ENCODE peak calls at places on chromosomes 1 and 21, in ten cellular contexts. J is NCI-H2081 treated with DMSO at 0.1 percent for 48 hours; I is psoas muscle; T is renal cortical epithelial cell; Y is suprapubic skin; G is GF-D8; Q is stimulated activated CD4-positive, alpha-beta T cell treated with anti-CD3 and anti-CD28 coated beads, Interleukin-4, amount 100 ng/mL, for 1 hour; X is CD8-positive, alpha-beta T cell; K is activated CD4-positive, alpha-beta T cell treated with anti-CD3 and anti-CD28 coated beads, Interleukin-2, amount 50 U/mL, for 48 hours; B is stimulated activated CD8-positive, alpha-beta memory T cell treated with anti-CD3 and anti-CD28 coated beads, Interleukin-7, amount 100 ng/mL, for 1 hour. W is an unnamed sample.

GRCh38 chr1:206469411-206469932 is 804 bp upstream of the IKBKE start:
- DNase-seq in J (no peak), X (no peak), Q (peak), K (peak), Y (no peak), T (peak), G (no peak), B (no peak), I (no peak), W (no peak)

GRCh38 chr1:154838988-154839387 is 31.1 kb downstream of the KCNN3 start:
- DNase-seq in K (no peak), Q (no peak), G (no peak), B (no peak), Y (no peak), I (no peak), X (no peak), J (no peak), T (no peak), W (no peak)

GRCh38 chr1:109782514-109782913 is 18.8 kb upstream of the EPS8L3 start:
- DNase-seq in Q (no peak), Y (peak), B (no peak), K (no peak), G (no peak), I (no peak), X (no peak), J (no peak), T (no peak), W (no peak)

GRCh38 chr1:197619008-197619640 is 156.2 kb downstream of the DENND1B start:
- DNase-seq in K (no peak), Y (no peak), G (no peak), Q (no peak), B (no peak), I (no peak), J (peak), T (peak), X (no peak), W (no peak)

GRCh38 chr21:31671931-31672330 is 12.4 kb downstream of the SOD1 start:
- DNase-seq in G (no peak), Y (no peak), B (no peak), K (no peak), X (no peak), J (no peak), I (no peak), Q (no peak), T (no peak), W (no peak)

GRCh38 chr1:244210884-244211558 is 159.9 kb downstream of the ZBTB18 start:
- DNase-seq in Q (no peak), I (no peak), Y (no peak), G (no peak), K (no peak), X (no peak), T (no peak), J (no peak), B (no peak), W (no peak)

GRCh38 chr1:115063238-115063901 is 25.9 kb downstream of the TSPAN2 start:
- DNase-seq in J (no peak), G (no peak), T (no peak), K (no peak), B (no peak), Y (no peak), X (peak), Q (no peak), I (no peak), W (no peak)

GRCh38 chr1:160704250-160704649 is 7.4 kb downstream of the CD48 start:
- DNase-seq in X (no peak), J (no peak), Y (no peak), T (no peak), Q (no peak), B (no peak), K (no peak), G (peak), I (no peak), W (no peak)

GRCh38 chr1:12001249-12001917 is 17.9 kb upstream of the MIIP start:
- DNase-seq in T (no peak), X (peak), G (peak), B (peak), J (no peak), I (no peak), Q (peak), K (peak), Y (no peak), W (no peak)

GRCh38 chr1:10606070-10606469 is 131.3 kb downstream of the PEX14 start:
- DNase-seq in K (no peak), X (no peak), T (peak), Y (no peak), B (no peak), J (no peak), G (no peak), I (no peak), Q (no peak), W (no peak)

GRCh38 chr1:163082971-163083370 is 13.8 kb downstream of the RGS4 start:
- DNase-seq in J (no peak), K (no peak), B (no peak), I (no peak), X (no peak), Q (no peak), Y (no peak), T (no peak), G (no peak), W (no peak)

GRCh38 chr1:205961405-205961804 is 18.1 kb upstream of the SLC26A9 start:
- DNase-seq in I (no peak), B (no peak), G (no peak), Y (no peak), J (no peak), K (peak), X (no peak), T (peak), Q (no peak), W (no peak)

GRCh38 chr1:60874703-60875102 is 207.7 kb upstream of the NFIA start:
- DNase-seq in B (no peak), K (peak), G (no peak), T (peak), X (no peak), Q (no peak), J (no peak), I (no peak), Y (no peak), W (no peak)